ENCODE peak calls at places on chromosomes 2 and 18, in five cellular contexts. One of them, this sample, is unnamed.

GRCh38 chr2:134397146-134397896 is 143.4 kb downstream of the MGAT5 start:
- DNase-seq in omental fat pad: no peak
- DNase-seq in spleen: no peak
- DNase-seq in mesenteric fat pad: no peak
- DNase-seq in MCF 10A: no peak
- DNase-seq in this sample: no peak

GRCh38 chr2:143796051-143796450 is 666.8 kb downstream of the ARHGAP15 start:
- DNase-seq in spleen: no peak
- DNase-seq in mesenteric fat pad: no peak
- DNase-seq in MCF 10A: no peak
- DNase-seq in omental fat pad: no peak
- DNase-seq in this sample: no peak

GRCh38 chr2:103401621-103402020 is 639.8 kb downstream of the TMEM182 start:
- DNase-seq in MCF 10A: peak
- DNase-seq in spleen: no peak
- DNase-seq in omental fat pad: no peak
- DNase-seq in mesenteric fat pad: no peak
- DNase-seq in this sample: no peak

GRCh38 chr2:122390406-122390805 is 635.0 kb downstream of the TSN start:
- DNase-seq in spleen: no peak
- DNase-seq in omental fat pad: no peak
- DNase-seq in mesenteric fat pad: no peak
- DNase-seq in MCF 10A: peak
- DNase-seq in this sample: no peak

GRCh38 chr2:86221066-86221684 is 21.9 kb downstream of the MRPL35 start:
- DNase-seq in MCF 10A: peak
- DNase-seq in spleen: no peak
- DNase-seq in mesenteric fat pad: no peak
- DNase-seq in omental fat pad: no peak
- DNase-seq in this sample: peak

GRCh38 chr18:67514465-67514864 is 2.1 kb downstream of the DSEL start:
- DNase-seq in omental fat pad: no peak
- DNase-seq in MCF 10A: no peak
- DNase-seq in mesenteric fat pad: no peak
- DNase-seq in spleen: no peak
- DNase-seq in this sample: no peak

GRCh38 chr2:237663517-237663916 is 36.1 kb downstream of the LRRFIP1 start:
- DNase-seq in spleen: no peak
- DNase-seq in omental fat pad: no peak
- DNase-seq in MCF 10A: no peak
- DNase-seq in mesenteric fat pad: peak
- DNase-seq in this sample: no peak

GRCh38 chr18:53534203-53534602 is 690.3 kb downstream of the MBD2 start:
- DNase-seq in mesenteric fat pad: no peak
- DNase-seq in spleen: no peak
- DNase-seq in MCF 10A: no peak
- DNase-seq in omental fat pad: no peak
- DNase-seq in this sample: no peak

GRCh38 chr18:48619016-48619415 is 80.2 kb downstream of the CTIF start:
- DNase-seq in mesenteric fat pad: no peak
- DNase-seq in spleen: no peak
- DNase-seq in MCF 10A: no peak
- DNase-seq in omental fat pad: no peak
- DNase-seq in this sample: no peak

GRCh38 chr2:15588329-15588919 is 3.2 kb upstream of the DDX1 start:
- DNase-seq in spleen: no peak
- DNase-seq in mesenteric fat pad: no peak
- DNase-seq in omental fat pad: peak
- DNase-seq in MCF 10A: peak
- DNase-seq in this sample: peak

GRCh38 chr2:236938126-236938525 is 147.6 kb upstream of the COPS8 start:
- DNase-seq in mesenteric fat pad: peak
- DNase-seq in MCF 10A: no peak
- DNase-seq in spleen: no peak
- DNase-seq in omental fat pad: no peak
- DNase-seq in this sample: no peak

GRCh38 chr2:224444783-224445182 is 42.9 kb upstream of the FAM124B start:
- DNase-seq in omental fat pad: no peak
- DNase-seq in MCF 10A: no peak
- DNase-seq in spleen: no peak
- DNase-seq in mesenteric fat pad: no peak
- DNase-seq in this sample: no peak

GRCh38 chr2:38466409-38466808 is 89.3 kb upstream of the ATL2 start:
- DNase-seq in MCF 10A: no peak
- DNase-seq in omental fat pad: no peak
- DNase-seq in mesenteric fat pad: no peak
- DNase-seq in spleen: no peak
- DNase-seq in this sample: no peak

GRCh38 chr2:70977605-70978205 is 725 bp upstream of the ANKRD53 start:
- DNase-seq in mesenteric fat pad: peak
- DNase-seq in omental fat pad: peak
- DNase-seq in spleen: peak
- DNase-seq in MCF 10A: peak
- DNase-seq in this sample: no peak

GRCh38 chr2:199677881-199678280 is 173.1 kb downstream of the FTCDNL1 start:
- DNase-seq in MCF 10A: no peak
- DNase-seq in mesenteric fat pad: no peak
- DNase-seq in spleen: no peak
- DNase-seq in omental fat pad: no peak
- DNase-seq in this sample: no peak

GRCh38 chr2:152537252-152537651 is 180.0 kb downstream of the PRPF40A start:
- DNase-seq in mesenteric fat pad: no peak
- DNase-seq in MCF 10A: no peak
- DNase-seq in omental fat pad: no peak
- DNase-seq in spleen: no peak
- DNase-seq in this sample: no peak

GRCh38 chr2:11319939-11320338 is 24.5 kb downstream of the ROCK2 start:
- DNase-seq in MCF 10A: no peak
- DNase-seq in mesenteric fat pad: no peak
- DNase-seq in spleen: no peak
- DNase-seq in omental fat pad: no peak
- DNase-seq in this sample: no peak

GRCh38 chr2:38635139-38635538 is 30.8 kb upstream of the GALM start:
- DNase-seq in mesenteric fat pad: no peak
- DNase-seq in MCF 10A: no peak
- DNase-seq in omental fat pad: no peak
- DNase-seq in spleen: no peak
- DNase-seq in this sample: no peak

GRCh38 chr2:12202301-12202700 is 455.9 kb downstream of the LPIN1 start:
- DNase-seq in MCF 10A: peak
- DNase-seq in spleen: no peak
- DNase-seq in omental fat pad: no peak
- DNase-seq in mesenteric fat pad: no peak
- DNase-seq in this sample: no peak

GRCh38 chr2:185618630-185619029 is 120.0 kb upstream of the FSIP2 start:
- DNase-seq in mesenteric fat pad: no peak
- DNase-seq in MCF 10A: peak
- DNase-seq in omental fat pad: no peak
- DNase-seq in spleen: no peak
- DNase-seq in this sample: no peak

GRCh38 chr2:239539776-239540100 is 138.9 kb upstream of the HDAC4 start:
- DNase-seq in MCF 10A: no peak
- DNase-seq in mesenteric fat pad: no peak
- DNase-seq in omental fat pad: no peak
- DNase-seq in spleen: peak
- DNase-seq in this sample: no peak

GRCh38 chr2:42522035-42522434 is 28.3 kb upstream of the KCNG3 start:
- DNase-seq in mesenteric fat pad: no peak
- DNase-seq in MCF 10A: no peak
- DNase-seq in omental fat pad: no peak
- DNase-seq in spleen: no peak
- DNase-seq in this sample: no peak

GRCh38 chr2:113822087-113822805 is 65.8 kb upstream of the SLC35F5 start:
- DNase-seq in MCF 10A: no peak
- DNase-seq in mesenteric fat pad: no peak
- DNase-seq in spleen: no peak
- DNase-seq in omental fat pad: no peak
- DNase-seq in this sample: no peak

GRCh38 chr2:8465560-8465959 is 216.3 kb upstream of the ID2 start:
- DNase-seq in MCF 10A: no peak
- DNase-seq in mesenteric fat pad: no peak
- DNase-seq in spleen: no peak
- DNase-seq in omental fat pad: no peak
- DNase-seq in this sample: no peak

GRCh38 chr2:143480586-143481230 is 351.5 kb downstream of the ARHGAP15 start:
- DNase-seq in MCF 10A: no peak
- DNase-seq in omental fat pad: no peak
- DNase-seq in mesenteric fat pad: no peak
- DNase-seq in spleen: no peak
- DNase-seq in this sample: no peak

GRCh38 chr2:55519908-55520885 is 679 bp downstream of the CFAP36 start:
- DNase-seq in MCF 10A: peak
- DNase-seq in spleen: no peak
- DNase-seq in omental fat pad: no peak
- DNase-seq in mesenteric fat pad: no peak
- DNase-seq in this sample: no peak